ENCODE peak calls at places on chromosomes 6 and 20, in six cellular contexts. One of them, this sample, is unnamed.

GRCh38 chr6:67496191-67496590 is 1138.9 kb upstream of the ADGRB3 start:
- DNase-seq in cardiac fibroblast: no peak
- DNase-seq in NCI-H1436: no peak
- DNase-seq in fibroblast of the aortic adventitia: no peak
- DNase-seq in fibroblast of gingiva: no peak
- DNase-seq in C1 segment of cervical spinal cord: no peak
- DNase-seq in this sample: no peak

GRCh38 chr20:49668181-49668877 is 45.3 kb downstream of the B4GALT5 start:
- DNase-seq in cardiac fibroblast: no peak
- DNase-seq in NCI-H1436: no peak
- DNase-seq in fibroblast of the aortic adventitia: no peak
- DNase-seq in fibroblast of gingiva: no peak
- DNase-seq in C1 segment of cervical spinal cord: no peak
- DNase-seq in this sample: no peak

GRCh38 chr6:19697744-19698290 is 139.4 kb upstream of the ID4 start:
- DNase-seq in cardiac fibroblast: peak; percentile 35
- DNase-seq in NCI-H1436: no peak
- DNase-seq in fibroblast of the aortic adventitia: peak; percentile 66
- DNase-seq in fibroblast of gingiva: peak; percentile 35
- DNase-seq in C1 segment of cervical spinal cord: no peak
- DNase-seq in this sample: no peak

GRCh38 chr20:57611605-57612311 is 8.5 kb downstream of the ZBP1 start:
- DNase-seq in cardiac fibroblast: no peak
- DNase-seq in NCI-H1436: no peak
- DNase-seq in fibroblast of the aortic adventitia: no peak
- DNase-seq in fibroblast of gingiva: no peak
- DNase-seq in C1 segment of cervical spinal cord: no peak
- DNase-seq in this sample: no peak

GRCh38 chr6:25215881-25216280 is 63.3 kb upstream of the CARMIL1 start:
- DNase-seq in cardiac fibroblast: no peak
- DNase-seq in NCI-H1436: no peak
- DNase-seq in fibroblast of the aortic adventitia: no peak
- DNase-seq in fibroblast of gingiva: peak; percentile 64
- DNase-seq in C1 segment of cervical spinal cord: no peak
- DNase-seq in this sample: no peak

GRCh38 chr20:63102720-63103375 is 96.1 kb upstream of the BHLHE23 start:
- DNase-seq in cardiac fibroblast: peak; percentile 37
- DNase-seq in NCI-H1436: no peak
- DNase-seq in fibroblast of the aortic adventitia: peak; percentile 27
- DNase-seq in fibroblast of gingiva: no peak
- DNase-seq in C1 segment of cervical spinal cord: no peak
- DNase-seq in this sample: peak; percentile 88

GRCh38 chr6:160523223-160523622 is 140.9 kb downstream of the LPA start:
- DNase-seq in cardiac fibroblast: no peak
- DNase-seq in NCI-H1436: no peak
- DNase-seq in fibroblast of the aortic adventitia: no peak
- DNase-seq in fibroblast of gingiva: no peak
- DNase-seq in C1 segment of cervical spinal cord: no peak
- DNase-seq in this sample: no peak

GRCh38 chr6:161748535-161749386 is 474.9 kb upstream of the AGPAT4 start:
- DNase-seq in cardiac fibroblast: peak; percentile 16
- DNase-seq in NCI-H1436: peak; percentile 19
- DNase-seq in fibroblast of the aortic adventitia: no peak
- DNase-seq in fibroblast of gingiva: peak; percentile 4
- DNase-seq in C1 segment of cervical spinal cord: no peak
- DNase-seq in this sample: no peak

GRCh38 chr6:96685702-96686101 is 122.8 kb downstream of the FHL5 start:
- DNase-seq in cardiac fibroblast: no peak
- DNase-seq in NCI-H1436: no peak
- DNase-seq in fibroblast of the aortic adventitia: no peak
- DNase-seq in fibroblast of gingiva: no peak
- DNase-seq in C1 segment of cervical spinal cord: no peak
- DNase-seq in this sample: no peak

GRCh38 chr6:105645166-105645565 is 242.3 kb upstream of the PREP start:
- DNase-seq in cardiac fibroblast: no peak
- DNase-seq in NCI-H1436: no peak
- DNase-seq in fibroblast of the aortic adventitia: peak; percentile 45
- DNase-seq in fibroblast of gingiva: no peak
- DNase-seq in C1 segment of cervical spinal cord: no peak
- DNase-seq in this sample: no peak

GRCh38 chr6:144343736-144344428 is 58.7 kb downstream of the UTRN start:
- DNase-seq in cardiac fibroblast: no peak
- DNase-seq in NCI-H1436: no peak
- DNase-seq in fibroblast of the aortic adventitia: no peak
- DNase-seq in fibroblast of gingiva: no peak
- DNase-seq in C1 segment of cervical spinal cord: no peak
- DNase-seq in this sample: no peak